ENCODE peak calls at places on chromosomes 6 and 20, in eight cellular contexts. I is stomach, K is transverse colon, G is spleen, F is HepG2, T is breast epithelium, Z is HCT116, R is K562. E is an unnamed sample.
A peak's percentile ranks its signal among the peaks of the same experiment; 100 is the strongest.

GRCh38 chr6:33105916-33106871 is 30.4 kb downstream of the HLA-DPB1 start:
- DNase-seq in I (no peak), K (no peak), G (no peak), F (no peak), T (peak; percentile 83), Z (no peak), R (no peak), E (no peak)

GRCh38 chr6:129030231-129030630 is 147.3 kb downstream of the LAMA2 start:
- DNase-seq in I (no peak), K (no peak), G (no peak), F (no peak), T (no peak), Z (no peak), R (no peak), E (no peak)

GRCh38 chr6:55866110-55866509 is 9.3 kb downstream of the BMP5 start:
- DNase-seq in I (no peak), K (no peak), G (no peak), F (no peak), T (no peak), Z (no peak), R (no peak), E (no peak)

GRCh38 chr6:56804996-56805395 is 149.9 kb upstream of the BEND6 start:
- DNase-seq in I (no peak), K (no peak), G (no peak), F (no peak), T (no peak), Z (no peak), R (no peak), E (no peak)

GRCh38 chr20:18778993-18779392 is 34.6 kb upstream of the SCP2D1 start:
- DNase-seq in I (no peak), K (no peak), G (no peak), F (no peak), T (no peak), Z (no peak), R (no peak), E (no peak)

GRCh38 chr20:7770578-7770977 is 169.7 kb downstream of the HAO1 start:
- DNase-seq in I (no peak), K (no peak), G (no peak), F (no peak), T (no peak), Z (no peak), R (no peak), E (no peak)

GRCh38 chr20:51661609-51662178 is 106.5 kb downstream of the ATP9A start:
- DNase-seq in I (no peak), K (no peak), G (no peak), F (peak; percentile 95), T (no peak), Z (peak; percentile 96), R (no peak), E (no peak)

GRCh38 chr6:32192608-32193039 is at the start of gene GPSM3:
- DNase-seq in I (peak; percentile 54), K (peak; percentile 78), G (peak; percentile 95), F (no peak), T (no peak), Z (no peak), R (peak; percentile 53), E (peak; percentile 79)

DNA sequence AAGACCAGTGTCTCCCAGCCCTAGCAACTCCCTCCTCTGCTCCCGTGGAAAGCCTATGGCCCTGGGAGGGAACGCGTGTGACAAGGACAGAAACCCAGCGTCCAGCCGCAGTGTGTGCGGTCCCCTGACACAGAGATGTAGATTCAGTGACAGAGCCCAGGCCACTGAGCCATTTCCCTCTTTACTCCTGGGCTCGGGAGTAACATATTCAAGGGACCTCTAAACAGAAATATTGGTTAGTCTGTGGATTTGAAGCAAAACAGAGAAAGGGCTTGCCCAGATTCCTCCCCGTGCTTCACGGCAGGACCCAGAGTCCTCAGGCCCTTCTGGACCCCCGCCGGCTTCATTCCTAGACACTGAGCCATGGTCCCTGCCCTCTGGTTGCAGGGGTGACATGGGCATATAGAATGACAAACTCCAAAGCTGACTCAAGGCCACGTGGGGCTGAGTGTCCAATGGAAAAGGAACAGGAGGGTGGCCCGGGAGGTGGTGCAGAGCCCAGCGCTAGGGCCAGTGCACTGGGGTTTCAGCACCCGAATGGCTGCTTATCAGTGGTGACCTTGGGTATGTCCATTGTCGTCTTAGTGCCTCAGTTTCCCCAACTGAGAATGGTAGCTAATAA is 248.2 kb downstream of the QKI start:
- DNase-seq in I (no peak), K (no peak), G (no peak), F (no peak), T (no peak), Z (no peak), R (no peak), E (no peak)
- TF ChIP-seq POLR2AphosphoS5 in I (no peak), K (no peak), G (no peak), F (no peak), T (no peak), Z (no peak), R (no peak), E (no peak)

GRCh38 chr6:119342430-119342829 is 7.1 kb downstream of the MAN1A1 start:
- DNase-seq in I (no peak), K (no peak), G (no peak), F (no peak), T (no peak), Z (no peak), R (no peak), E (no peak)

GRCh38 chr6:119345114-119345513 is 4.4 kb downstream of the MAN1A1 start:
- DNase-seq in I (no peak), K (no peak), G (no peak), F (no peak), T (no peak), Z (no peak), R (no peak), E (no peak)

GRCh38 chr6:119344306-119344705 is 5.3 kb downstream of the MAN1A1 start:
- DNase-seq in I (no peak), K (peak; percentile 25), G (no peak), F (peak; percentile 40), T (no peak), Z (no peak), R (no peak), E (no peak)

GRCh38 chr6:119343573-119344146 is 5.9 kb downstream of the MAN1A1 start:
- DNase-seq in I (no peak), K (no peak), G (no peak), F (peak; percentile 51), T (no peak), Z (no peak), R (no peak), E (no peak)

DNA sequence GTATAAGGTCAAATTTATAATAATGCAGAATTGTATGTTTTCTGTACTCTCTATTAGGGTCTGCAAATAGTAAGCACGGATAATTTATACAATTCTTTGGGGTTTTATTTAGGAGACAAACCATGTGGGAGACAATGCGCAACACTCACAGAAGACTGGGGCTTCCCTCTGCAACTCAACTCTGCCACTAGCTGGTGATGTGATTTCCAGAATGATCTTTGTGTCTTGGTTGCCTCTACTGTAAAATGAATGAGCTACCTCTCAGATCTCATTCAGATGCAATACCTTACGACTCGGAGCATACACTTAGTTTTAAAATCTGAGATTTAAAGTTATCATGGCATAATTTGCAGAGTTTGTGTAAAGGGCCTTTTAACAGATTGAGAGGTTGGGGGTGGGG is 6.4 kb downstream of the MAN1A1 start:
- DNase-seq in I (no peak), K (no peak), G (no peak), F (no peak), T (no peak), Z (no peak), R (no peak), E (no peak)
- H3K4me1 ChIP-seq in I (peaks cover 100% of the 10 kb centered on the region), K (peaks cover 64% of the 10 kb centered on the region), G (peaks cover 100% of the 10 kb centered on the region), F (peaks cover 73% of the 10 kb centered on the region), T (no peaks in the 10 kb centered on the region), Z (peaks cover 9% of the 10 kb centered on the region), R (peaks cover 5% of the 10 kb centered on the region), E (peaks cover 53% of the 10 kb centered on the region)

GRCh38 chr6:43796910-43797890 is 27.2 kb downstream of the VEGFA start:
- DNase-seq in I (no peak), K (no peak), G (peak; percentile 46), F (no peak), T (no peak), Z (no peak), R (no peak), E (no peak)

GRCh38 chr6:43799671-43800623 is 29.9 kb downstream of the VEGFA start:
- DNase-seq in I (no peak), K (no peak), G (peak; percentile 54), F (no peak), T (no peak), Z (no peak), R (no peak), E (no peak)

GRCh38 chr6:43800746-43801488 is 30.9 kb downstream of the VEGFA start:
- DNase-seq in I (no peak), K (no peak), G (peak; percentile 33), F (no peak), T (no peak), Z (no peak), R (no peak), E (no peak)

GRCh38 chr6:43797919-43798318 is 27.9 kb downstream of the VEGFA start:
- DNase-seq in I (no peak), K (no peak), G (peak; percentile 49), F (no peak), T (no peak), Z (no peak), R (no peak), E (no peak)

DNA sequence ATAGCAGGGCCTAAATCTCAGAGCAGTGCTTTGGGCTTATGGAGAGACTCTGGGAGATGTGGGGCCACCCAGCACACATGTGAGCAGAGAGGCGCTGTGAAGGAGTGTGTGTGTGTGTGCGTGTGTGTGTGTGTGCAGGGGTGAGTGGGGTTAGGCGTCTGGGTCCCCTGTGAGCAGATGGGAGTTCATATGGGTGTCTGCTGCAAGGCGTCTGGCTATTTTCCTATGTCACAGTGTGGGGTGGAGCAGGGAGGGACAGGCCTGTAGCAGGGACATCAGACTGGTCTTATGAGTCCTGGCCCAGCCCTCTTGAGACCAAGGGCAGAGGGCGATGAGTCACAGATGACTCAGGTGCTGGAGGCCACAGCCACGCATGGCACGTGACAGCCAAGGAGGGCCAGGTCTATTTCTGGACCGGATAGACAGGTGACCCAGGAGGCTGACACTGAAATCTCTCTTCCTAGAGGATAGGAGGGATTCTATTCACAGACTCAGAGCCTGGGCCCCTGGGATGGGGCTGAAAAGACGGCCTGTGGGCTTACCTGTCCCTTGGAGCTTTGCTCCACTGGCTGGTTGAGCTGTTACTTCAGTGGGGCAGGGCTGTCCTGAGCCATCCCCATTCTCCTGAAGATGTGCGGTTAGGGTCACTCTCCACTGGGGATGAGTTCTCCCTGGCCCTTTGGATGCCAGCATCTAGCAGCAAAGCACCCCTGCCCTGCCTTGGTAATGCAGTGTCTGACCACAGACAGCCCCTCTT is 28.9 kb downstream of the VEGFA start:
- DNase-seq in I (peak; percentile 92), K (peak; percentile 90), G (peak; percentile 83), F (peak; percentile 83), T (peak; percentile 87), Z (peak; percentile 92), R (peak; percentile 87), E (no peak)
- TF ChIP-seq POLR2A in I (no peak), K (peak; percentile 77), G (no peak), F (no peak), T (no peak), Z (no peak), R (no peak), E (peak; percentile 52)

GRCh38 chr6:30885999-30886896 is 1.9 kb downstream of the DDR1 start:
- DNase-seq in I (peak; percentile 49), K (peak; percentile 70), G (peak; percentile 54), F (peak; percentile 95), T (peak; percentile 93), Z (peak; percentile 83), R (peak; percentile 85), E (peak; percentile 89)
- TF ChIP-seq POLR2AphosphoS5 in I (peak; percentile 24), K (peak; percentile 48), G (no peak), F (no peak), T (no peak), Z (peak; percentile 55), R (no peak), E (no peak)